ENCODE peak calls at places on chromosome 1, in nine cellular contexts. J, V, N, B, E, L, T, Y and D are unnamed samples.

GRCh38 chr1:43538969-43539368 is 8.3 kb downstream of the PTPRF start:
- DNase-seq in J (no peak), V (no peak), N (no peak), B (no peak), E (no peak), L (no peak), T (no peak), Y (no peak), D (no peak)

GRCh38 chr1:93021539-93022134 is 57.4 kb upstream of the MTF2 start:
- DNase-seq in J (peak; percentile 64), V (peak; percentile 73), N (peak; percentile 57), B (no peak), E (peak; percentile 26), L (no peak), T (peak; percentile 61), Y (peak; percentile 66), D (no peak)

GRCh38 chr1:198531891-198532290 is 8.6 kb downstream of the ATP6V1G3 start:
- DNase-seq in J (no peak), V (no peak), N (no peak), B (no peak), E (no peak), L (no peak), T (no peak), Y (no peak), D (no peak)

GRCh38 chr1:174998569-174999215 is 1.1 kb upstream of the CACYBP start:
- DNase-seq in J (peak; percentile 81), V (peak; percentile 55), N (peak; percentile 74), B (peak; percentile 5), E (peak; percentile 77), L (no peak), T (peak; percentile 36), Y (peak; percentile 56), D (no peak)

GRCh38 chr1:30757196-30757949 is at the start of gene LAPTM5:
- DNase-seq in J (peak; percentile 79), V (peak; percentile 51), N (peak; percentile 74), B (no peak), E (no peak), L (no peak), T (no peak), Y (no peak), D (peak; percentile 48)

GRCh38 chr1:69269491-69269890 is 298.2 kb upstream of the LRRC7 start:
- DNase-seq in J (no peak), V (no peak), N (no peak), B (no peak), E (no peak), L (no peak), T (no peak), Y (no peak), D (no peak)

GRCh38 chr1:33088119-33088906 is 7.4 kb downstream of the AZIN2 start:
- DNase-seq in J (peak; percentile 59), V (no peak), N (peak; percentile 19), B (no peak), E (no peak), L (no peak), T (peak; percentile 34), Y (peak; percentile 22), D (no peak)

GRCh38 chr1:170048515-170048914 is 26.0 kb downstream of the KIFAP3 start:
- DNase-seq in J (no peak), V (no peak), N (no peak), B (no peak), E (no peak), L (no peak), T (no peak), Y (no peak), D (no peak)

GRCh38 chr1:65141394-65141793 is 6.6 kb upstream of the AK4 start:
- DNase-seq in J (no peak), V (peak; percentile 51), N (no peak), B (no peak), E (no peak), L (no peak), T (no peak), Y (no peak), D (no peak)

GRCh38 chr1:46169811-46170454 is 5.0 kb upstream of the TSPAN1 start:
- DNase-seq in J (no peak), V (no peak), N (no peak), B (no peak), E (no peak), L (no peak), T (no peak), Y (no peak), D (no peak)

GRCh38 chr1:227891955-227892871 is 55.5 kb downstream of the WNT9A start:
- DNase-seq in J (no peak), V (peak; percentile 47), N (no peak), B (no peak), E (no peak), L (peak; percentile 16), T (no peak), Y (no peak), D (no peak)

GRCh38 chr1:19407494-19408096 is 77.7 kb downstream of the CAPZB start:
- DNase-seq in J (no peak), V (no peak), N (no peak), B (no peak), E (no peak), L (no peak), T (no peak), Y (no peak), D (no peak)

GRCh38 chr1:237237721-237238120 is 195.7 kb downstream of the RYR2 start:
- DNase-seq in J (no peak), V (no peak), N (no peak), B (no peak), E (no peak), L (no peak), T (no peak), Y (no peak), D (no peak)

GRCh38 chr1:22420456-22421053 is 31.1 kb upstream of the ZBTB40 start:
- DNase-seq in J (peak; percentile 78), V (peak; percentile 84), N (peak; percentile 50), B (peak; percentile 84), E (peak; percentile 84), L (peak; percentile 81), T (peak; percentile 74), Y (peak; percentile 79), D (peak; percentile 96)
- TF ChIP-seq CTCF in J (peak; percentile 66), V (peak; percentile 82), N (peak; percentile 31), B (peak; percentile 84), E (peak; percentile 69), L (peak; percentile 52), T (peak; percentile 94), Y (peak; percentile 73), D (peak; percentile 94)

GRCh38 chr1:39827201-39827600 is 38.5 kb upstream of the BMP8B start:
- DNase-seq in J (no peak), V (no peak), N (no peak), B (no peak), E (no peak), L (no peak), T (no peak), Y (no peak), D (no peak)
- TF ChIP-seq CTCF in J (no peak), V (no peak), N (no peak), B (no peak), E (no peak), L (no peak), T (no peak), Y (no peak), D (no peak)

GRCh38 chr1:55534565-55535091 is 319.5 kb upstream of the USP24 start:
- DNase-seq in J (no peak), V (no peak), N (no peak), B (no peak), E (no peak), L (no peak), T (no peak), Y (no peak), D (no peak)
- TF ChIP-seq CTCF in J (no peak), V (no peak), N (no peak), B (no peak), E (no peak), L (no peak), T (no peak), Y (no peak), D (no peak)

DNA sequence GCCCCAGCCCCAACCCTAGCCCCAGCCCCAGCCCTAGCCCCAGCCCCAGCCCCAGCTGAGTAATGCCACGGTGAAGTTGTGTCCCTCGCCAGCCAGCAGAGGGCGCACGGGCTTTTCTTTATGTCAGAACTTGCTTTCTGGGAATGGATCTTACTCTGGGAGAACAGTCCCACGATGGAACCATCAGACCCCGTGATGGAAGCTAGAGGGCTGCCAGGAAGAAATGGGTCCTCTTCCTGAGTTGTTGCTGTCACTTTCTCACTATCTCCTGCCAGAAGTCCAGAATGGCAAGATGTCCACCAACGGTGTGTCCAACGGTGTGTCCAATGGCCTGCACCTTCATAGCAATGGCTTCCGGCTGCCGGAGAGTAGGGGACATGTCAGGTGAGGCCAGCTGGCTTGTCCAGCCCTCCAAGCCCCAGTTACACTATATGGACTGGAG is 25.2 kb upstream of the TMEM222 start:
- DNase-seq in J (peak; percentile 56), V (peak; percentile 72), N (peak; percentile 75), B (peak; percentile 84), E (peak; percentile 44), L (peak; percentile 76), T (peak; percentile 54), Y (peak; percentile 74), D (no peak)
- TF ChIP-seq CTCF in J (peak; percentile 65), V (peak; percentile 73), N (peak; percentile 67), B (peak; percentile 70), E (peak; percentile 45), L (no peak), T (peak; percentile 71), Y (peak; percentile 86), D (peak; percentile 79)

GRCh38 chr1:160883586-160883985 is 1.4 kb downstream of the ITLN1 start:
- DNase-seq in J (no peak), V (no peak), N (no peak), B (no peak), E (no peak), L (no peak), T (no peak), Y (no peak), D (no peak)

GRCh38 chr1:160885080-160885479 is at the start of gene ITLN1:
- DNase-seq in J (no peak), V (no peak), N (no peak), B (no peak), E (no peak), L (no peak), T (no peak), Y (no peak), D (no peak)

GRCh38 chr1:160888926-160889325 is 3.9 kb upstream of the ITLN1 start:
- DNase-seq in J (no peak), V (no peak), N (no peak), B (no peak), E (no peak), L (no peak), T (no peak), Y (no peak), D (no peak)

GRCh38 chr1:160884091-160884490 is 889 bp downstream of the ITLN1 start:
- DNase-seq in J (peak; percentile 41), V (no peak), N (no peak), B (no peak), E (no peak), L (no peak), T (no peak), Y (no peak), D (no peak)

DNA sequence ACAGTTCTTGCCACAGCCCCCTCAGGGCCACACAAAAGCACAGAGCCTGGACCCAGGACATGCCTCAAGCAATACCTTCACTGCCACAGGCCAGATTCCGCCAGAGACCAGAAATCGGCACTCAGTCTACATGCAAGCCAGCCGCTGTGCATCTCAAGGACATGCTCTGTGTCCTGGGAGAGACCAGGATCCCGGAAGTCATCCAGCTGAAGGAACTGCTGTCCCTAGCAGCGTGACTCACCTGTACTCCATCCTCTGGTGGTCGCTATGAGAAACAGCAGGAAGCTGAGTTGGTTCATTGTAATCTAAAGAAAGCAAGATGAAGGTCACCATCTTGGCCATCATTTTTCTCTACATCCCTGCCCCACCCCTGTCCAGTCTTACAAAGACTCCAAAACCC is 401 bp downstream of the ITLN1 start:
- DNase-seq in J (peak; percentile 15), V (no peak), N (no peak), B (no peak), E (no peak), L (no peak), T (no peak), Y (no peak), D (no peak)
- TF ChIP-seq CTCF in J (peak; percentile 7), V (no peak), N (peak; percentile 21), B (peak; percentile 32), E (no peak), L (no peak), T (no peak), Y (no peak), D (no peak)